ENCODE peak calls at places on chromosomes 11 and 22, in six cellular contexts. J, X, P, C, E and O are unnamed samples.

GRCh38 chr11:10397226-10397987 is 57.7 kb upstream of the AMPD3 start:
- DNase-seq in J (no peak), X (no peak), P (no peak), C (no peak), E (no peak), O (no peak)

GRCh38 chr11:34509336-34509902 is 4.2 kb downstream of the ELF5 start:
- DNase-seq in J (no peak), X (no peak), P (no peak), C (no peak), E (no peak), O (no peak)

GRCh38 chr22:37588540-37589215 is 8.8 kb upstream of the LGALS2 start:
- DNase-seq in J (no peak), X (no peak), P (no peak), C (no peak), E (no peak), O (no peak)

GRCh38 chr11:762421-763072 is 14.7 kb downstream of the GATD1 start:
- DNase-seq in J (no peak), X (peak), P (no peak), C (no peak), E (no peak), O (no peak)

GRCh38 chr22:26330971-26331625 is 98.0 kb upstream of the ASPHD2 start:
- DNase-seq in J (peak), X (peak), P (no peak), C (no peak), E (peak), O (no peak)

GRCh38 chr11:102470257-102470656 is 17.7 kb upstream of the TMEM123 start:
- DNase-seq in J (no peak), X (no peak), P (no peak), C (no peak), E (no peak), O (no peak)

GRCh38 chr22:44676441-44677298 is 25.3 kb upstream of the PRR5 start:
- DNase-seq in J (no peak), X (no peak), P (no peak), C (no peak), E (no peak), O (no peak)

GRCh38 chr11:71462726-71463125 is 9.7 kb downstream of the NADSYN1 start:
- DNase-seq in J (no peak), X (no peak), P (no peak), C (no peak), E (no peak), O (no peak)

GRCh38 chr11:22634897-22635629 is 9.4 kb upstream of the FANCF start:
- DNase-seq in J (no peak), X (no peak), P (no peak), C (no peak), E (no peak), O (no peak)

GRCh38 chr11:20444537-20444936 is 57.0 kb downstream of the PRMT3 start:
- DNase-seq in J (no peak), X (no peak), P (no peak), C (no peak), E (no peak), O (no peak)

GRCh38 chr11:107722671-107723070 is 10.8 kb upstream of the SLN start:
- DNase-seq in J (no peak), X (no peak), P (no peak), C (no peak), E (no peak), O (no peak)

GRCh38 chr22:37228106-37229011 is 15.7 kb downstream of the RAC2 start:
- DNase-seq in J (no peak), X (no peak), P (no peak), C (no peak), E (peak), O (no peak)

GRCh38 chr11:69263736-69264052 is 30.3 kb upstream of the MYEOV start:
- DNase-seq in J (no peak), X (no peak), P (no peak), C (no peak), E (peak), O (no peak)

GRCh38 chr22:19912236-19912999 is 29.2 kb upstream of the COMT start:
- DNase-seq in J (no peak), X (no peak), P (no peak), C (no peak), E (no peak), O (no peak)

GRCh38 chr11:122451911-122452310 is 203.6 kb upstream of the UBASH3B start:
- DNase-seq in J (no peak), X (no peak), P (no peak), C (no peak), E (no peak), O (no peak)

GRCh38 chr22:48278620-48279464 is 1516.4 kb downstream of the TBC1D22A start:
- DNase-seq in J (no peak), X (no peak), P (peak), C (no peak), E (no peak), O (no peak)

GRCh38 chr11:20155683-20156279 is 4.5 kb downstream of the DBX1 start:
- DNase-seq in J (no peak), X (no peak), P (no peak), C (no peak), E (no peak), O (no peak)

GRCh38 chr11:11588890-11589289 is 32.9 kb downstream of the GALNT18 start:
- DNase-seq in J (no peak), X (peak), P (no peak), C (no peak), E (no peak), O (no peak)

GRCh38 chr22:27603823-27604190 is 197.7 kb downstream of the MN1 start:
- DNase-seq in J (no peak), X (no peak), P (no peak), C (no peak), E (no peak), O (no peak)

GRCh38 chr11:10693509-10694071 is at the start of gene IRAG1:
- DNase-seq in J (peak), X (no peak), P (no peak), C (peak), E (peak), O (no peak)

GRCh38 chr11:108313444-108313843 is 90.6 kb downstream of the ATM start:
- DNase-seq in J (no peak), X (no peak), P (no peak), C (no peak), E (no peak), O (no peak)

GRCh38 chr22:28829358-28830181 is 29.2 kb upstream of the XBP1 start:
- DNase-seq in J (peak), X (peak), P (peak), C (peak), E (peak), O (no peak)

GRCh38 chr11:40132881-40133280 is 1326.6 kb downstream of the LRRC4C start:
- DNase-seq in J (no peak), X (no peak), P (no peak), C (no peak), E (no peak), O (no peak)

GRCh38 chr11:63670738-63671321 is 346 bp downstream of the ATL3 start:
- DNase-seq in J (peak), X (peak), P (peak), C (no peak), E (peak), O (no peak)

DNA sequence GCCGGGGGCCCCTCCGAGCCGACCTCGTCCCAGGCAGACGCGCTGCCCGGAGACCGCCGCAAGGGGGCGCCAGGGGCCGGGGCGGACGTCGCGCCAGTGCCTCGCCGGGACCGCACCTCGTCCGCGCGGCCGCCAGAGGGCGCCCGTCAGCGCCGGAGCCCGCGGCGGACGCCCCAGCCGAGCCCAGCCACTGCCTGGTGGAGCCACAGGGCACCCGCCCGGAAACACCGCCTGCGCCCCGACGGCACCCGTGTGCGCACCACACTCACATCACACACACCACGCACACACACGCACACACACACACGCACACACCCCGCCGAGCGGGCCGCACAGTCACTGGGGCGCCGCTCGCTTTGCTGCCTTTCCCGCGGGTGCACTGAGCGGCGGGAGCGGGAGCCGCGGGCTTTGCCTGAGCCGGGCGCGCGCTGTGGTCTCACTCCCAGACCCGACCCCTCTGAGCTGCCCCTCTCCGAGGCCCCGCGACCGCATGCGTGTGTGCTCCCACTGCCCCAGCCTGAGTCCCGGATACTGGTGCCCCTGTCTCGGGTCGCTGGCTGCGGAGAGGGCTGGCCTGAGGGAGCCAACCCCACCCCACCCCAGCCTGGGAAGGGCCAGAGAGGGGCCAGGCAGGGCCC is 449.3 kb downstream of the OPCML start:
- DNase-seq in J (no peak), X (peak), P (no peak), C (no peak), E (peak), O (no peak)
- TF ChIP-seq CTCF in J (no peak), X (peak), P (peak), C (peak), E (peak), O (peak)

GRCh38 chr11:44309483-44310197 is at the start of gene ALX4:
- DNase-seq in J (no peak), X (no peak), P (no peak), C (no peak), E (peak), O (peak)
- H3K4me3 ChIP-seq in J (no peak), X (no peak), P (peak), C (peak), E (peak), O (peak)

DNA sequence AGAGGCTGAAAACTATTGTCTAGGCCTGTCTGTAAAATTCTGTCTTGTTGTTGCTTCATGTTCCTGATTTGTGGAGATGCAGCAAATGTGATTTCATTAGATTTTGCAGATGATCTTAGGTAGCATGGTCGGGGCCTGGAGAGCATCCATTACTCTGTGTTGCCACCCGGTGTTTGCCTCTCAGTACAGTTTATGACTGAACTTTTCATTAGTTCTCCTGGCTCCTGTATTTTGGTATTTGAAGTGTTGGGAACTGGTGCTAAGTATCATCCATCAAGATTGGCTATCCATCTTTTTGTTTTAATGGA is 7.7 kb downstream of the YWHAH start:
- DNase-seq in J (no peak), X (no peak), P (no peak), C (no peak), E (no peak), O (no peak)
- TF ChIP-seq CTCF in J (no peak), X (no peak), P (no peak), C (no peak), E (peak), O (peak)

DNA sequence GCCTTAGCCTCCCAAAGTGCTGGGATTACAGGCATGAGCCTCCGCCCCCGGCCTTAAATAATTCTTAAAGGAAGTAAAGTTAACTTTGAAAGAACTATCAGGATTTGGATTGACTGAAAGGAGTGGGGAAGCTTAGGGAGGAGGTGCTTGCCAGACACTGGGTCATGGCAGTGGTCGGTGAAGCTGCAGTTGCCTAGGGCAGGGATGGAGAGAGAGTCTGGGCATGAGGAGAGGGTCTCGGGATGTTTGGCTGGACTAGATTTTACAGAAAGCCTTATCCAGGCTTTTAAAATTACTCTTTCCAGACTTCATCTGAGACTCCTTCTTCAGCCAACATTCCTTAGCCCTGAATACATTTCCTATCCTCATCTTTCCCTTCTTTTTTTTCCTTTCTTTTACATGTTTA is 520 bp upstream of the NNMT start:
- DNase-seq in J (no peak), X (no peak), P (no peak), C (no peak), E (no peak), O (no peak)
- H3K4me3 ChIP-seq in J (peak), X (no peak), P (peak), C (peak), E (peak), O (peak)

GRCh38 chr11:125679397-125679796 is 1.2 kb downstream of the ACRV1 start:
- DNase-seq in J (no peak), X (no peak), P (no peak), C (no peak), E (no peak), O (no peak)
- TF ChIP-seq CTCF in J (no peak), X (no peak), P (no peak), C (no peak), E (no peak), O (peak)